ENCODE peak calls at places on chromosomes 11 and 22, in nine cellular contexts. One of them, this sample, is unnamed. For H3K36me3 and H3K27me3, the result is how much of the 10 kb centered on the place peaks cover.

GRCh38 chr22:44382461-44383038 is 69.8 kb upstream of the SHISAL1 start:
- DNase-seq in ascending aorta: no peak
- DNase-seq in H1: no peak
- DNase-seq in brain microvascular endothelial cell: no peak
- DNase-seq in CD4-positive, CD25-positive, alpha-beta regulatory T cell: no peak
- DNase-seq in GM23248: no peak
- DNase-seq in HAP-1: no peak
- DNase-seq in endodermal cell: peak
- DNase-seq in spleen: peak
- DNase-seq in this sample: no peak

GRCh38 chr11:35491231-35491871 is 34.1 kb downstream of the PAMR1 start:
- DNase-seq in H1: no peak
- DNase-seq in HAP-1: no peak
- DNase-seq in CD4-positive, CD25-positive, alpha-beta regulatory T cell: no peak
- DNase-seq in GM23248: peak
- DNase-seq in ascending aorta: no peak
- DNase-seq in brain microvascular endothelial cell: peak
- DNase-seq in spleen: no peak
- DNase-seq in endodermal cell: no peak
- DNase-seq in this sample: peak

GRCh38 chr22:42872821-42873220 is 15.7 kb upstream of the ARFGAP3 start:
- DNase-seq in brain microvascular endothelial cell: no peak
- DNase-seq in ascending aorta: no peak
- DNase-seq in spleen: no peak
- DNase-seq in CD4-positive, CD25-positive, alpha-beta regulatory T cell: no peak
- DNase-seq in endodermal cell: no peak
- DNase-seq in H1: no peak
- DNase-seq in GM23248: no peak
- DNase-seq in HAP-1: no peak
- DNase-seq in this sample: no peak

GRCh38 chr11:68839953-68840641 is 1.6 kb downstream of the CPT1A start:
- DNase-seq in HAP-1: peak
- DNase-seq in ascending aorta: no peak
- DNase-seq in CD4-positive, CD25-positive, alpha-beta regulatory T cell: peak
- DNase-seq in endodermal cell: peak
- DNase-seq in GM23248: peak
- DNase-seq in H1: no peak
- DNase-seq in brain microvascular endothelial cell: no peak
- DNase-seq in spleen: no peak
- DNase-seq in this sample: peak

GRCh38 chr11:106463154-106463553 is 385.7 kb downstream of the AASDHPPT start:
- DNase-seq in brain microvascular endothelial cell: no peak
- DNase-seq in ascending aorta: no peak
- DNase-seq in HAP-1: no peak
- DNase-seq in GM23248: no peak
- DNase-seq in H1: no peak
- DNase-seq in spleen: no peak
- DNase-seq in endodermal cell: no peak
- DNase-seq in CD4-positive, CD25-positive, alpha-beta regulatory T cell: no peak
- DNase-seq in this sample: no peak

GRCh38 chr22:11629661-11630385 is 3898.2 kb upstream of the OR11H1 start:
- DNase-seq in HAP-1: no peak
- DNase-seq in CD4-positive, CD25-positive, alpha-beta regulatory T cell: no peak
- DNase-seq in ascending aorta: no peak
- DNase-seq in H1: no peak
- DNase-seq in endodermal cell: no peak
- DNase-seq in GM23248: no peak
- DNase-seq in brain microvascular endothelial cell: no peak
- DNase-seq in spleen: peak
- DNase-seq in this sample: no peak

GRCh38 chr22:28855355-28856094 is 27.8 kb upstream of the ZNRF3 start:
- DNase-seq in spleen: no peak
- DNase-seq in H1: no peak
- DNase-seq in brain microvascular endothelial cell: peak
- DNase-seq in GM23248: peak
- DNase-seq in HAP-1: peak
- DNase-seq in CD4-positive, CD25-positive, alpha-beta regulatory T cell: peak
- DNase-seq in ascending aorta: peak
- DNase-seq in endodermal cell: peak
- DNase-seq in this sample: peak

GRCh38 chr11:69361466-69361865 is 67.5 kb downstream of the MYEOV start:
- DNase-seq in spleen: no peak
- DNase-seq in ascending aorta: peak
- DNase-seq in endodermal cell: peak
- DNase-seq in CD4-positive, CD25-positive, alpha-beta regulatory T cell: no peak
- DNase-seq in brain microvascular endothelial cell: no peak
- DNase-seq in GM23248: no peak
- DNase-seq in HAP-1: no peak
- DNase-seq in H1: no peak
- DNase-seq in this sample: no peak

GRCh38 chr11:65992056-65992455 is 9.9 kb downstream of the EIF1AD start:
- DNase-seq in GM23248: no peak
- DNase-seq in HAP-1: no peak
- DNase-seq in spleen: no peak
- DNase-seq in H1: no peak
- DNase-seq in ascending aorta: no peak
- DNase-seq in brain microvascular endothelial cell: no peak
- DNase-seq in endodermal cell: no peak
- DNase-seq in CD4-positive, CD25-positive, alpha-beta regulatory T cell: no peak
- DNase-seq in this sample: no peak

GRCh38 chr22:38843716-38844660 is at the start of gene NPTXR:
- DNase-seq in GM23248: peak
- DNase-seq in H1: no peak
- DNase-seq in endodermal cell: peak
- DNase-seq in brain microvascular endothelial cell: no peak
- DNase-seq in CD4-positive, CD25-positive, alpha-beta regulatory T cell: peak
- DNase-seq in ascending aorta: peak
- DNase-seq in spleen: no peak
- DNase-seq in HAP-1: peak
- DNase-seq in this sample: peak

GRCh38 chr11:33444835-33445594 is 187.8 kb downstream of the HIPK3 start:
- DNase-seq in CD4-positive, CD25-positive, alpha-beta regulatory T cell: no peak
- DNase-seq in GM23248: peak
- DNase-seq in brain microvascular endothelial cell: peak
- DNase-seq in spleen: no peak
- DNase-seq in HAP-1: no peak
- DNase-seq in H1: no peak
- DNase-seq in ascending aorta: no peak
- DNase-seq in endodermal cell: no peak
- DNase-seq in this sample: no peak

GRCh38 chr11:67636962-67637361 is 2.6 kb downstream of the TBX10 start:
- DNase-seq in endodermal cell: no peak
- DNase-seq in spleen: no peak
- DNase-seq in CD4-positive, CD25-positive, alpha-beta regulatory T cell: no peak
- DNase-seq in GM23248: peak
- DNase-seq in H1: no peak
- DNase-seq in HAP-1: no peak
- DNase-seq in ascending aorta: no peak
- DNase-seq in brain microvascular endothelial cell: no peak
- DNase-seq in this sample: no peak

GRCh38 chr11:13668957-13669521 is 571 bp downstream of the FAR1 start:
- DNase-seq in GM23248: peak
- DNase-seq in spleen: peak
- DNase-seq in CD4-positive, CD25-positive, alpha-beta regulatory T cell: peak
- DNase-seq in endodermal cell: peak
- DNase-seq in H1: no peak
- DNase-seq in brain microvascular endothelial cell: no peak
- DNase-seq in ascending aorta: peak
- DNase-seq in HAP-1: peak
- DNase-seq in this sample: peak

GRCh38 chr11:127350476-127350875 is 349.9 kb upstream of the KIRREL3 start:
- DNase-seq in brain microvascular endothelial cell: no peak
- DNase-seq in GM23248: no peak
- DNase-seq in ascending aorta: no peak
- DNase-seq in CD4-positive, CD25-positive, alpha-beta regulatory T cell: no peak
- DNase-seq in endodermal cell: no peak
- DNase-seq in HAP-1: no peak
- DNase-seq in spleen: no peak
- DNase-seq in H1: no peak
- DNase-seq in this sample: no peak

GRCh38 chr22:28029201-28029948 is 110.3 kb upstream of the PITPNB start:
- DNase-seq in HAP-1: no peak
- DNase-seq in spleen: peak
- DNase-seq in GM23248: peak
- DNase-seq in endodermal cell: peak
- DNase-seq in CD4-positive, CD25-positive, alpha-beta regulatory T cell: no peak
- DNase-seq in brain microvascular endothelial cell: peak
- DNase-seq in ascending aorta: peak
- DNase-seq in H1: no peak
- DNase-seq in this sample: no peak

DNA sequence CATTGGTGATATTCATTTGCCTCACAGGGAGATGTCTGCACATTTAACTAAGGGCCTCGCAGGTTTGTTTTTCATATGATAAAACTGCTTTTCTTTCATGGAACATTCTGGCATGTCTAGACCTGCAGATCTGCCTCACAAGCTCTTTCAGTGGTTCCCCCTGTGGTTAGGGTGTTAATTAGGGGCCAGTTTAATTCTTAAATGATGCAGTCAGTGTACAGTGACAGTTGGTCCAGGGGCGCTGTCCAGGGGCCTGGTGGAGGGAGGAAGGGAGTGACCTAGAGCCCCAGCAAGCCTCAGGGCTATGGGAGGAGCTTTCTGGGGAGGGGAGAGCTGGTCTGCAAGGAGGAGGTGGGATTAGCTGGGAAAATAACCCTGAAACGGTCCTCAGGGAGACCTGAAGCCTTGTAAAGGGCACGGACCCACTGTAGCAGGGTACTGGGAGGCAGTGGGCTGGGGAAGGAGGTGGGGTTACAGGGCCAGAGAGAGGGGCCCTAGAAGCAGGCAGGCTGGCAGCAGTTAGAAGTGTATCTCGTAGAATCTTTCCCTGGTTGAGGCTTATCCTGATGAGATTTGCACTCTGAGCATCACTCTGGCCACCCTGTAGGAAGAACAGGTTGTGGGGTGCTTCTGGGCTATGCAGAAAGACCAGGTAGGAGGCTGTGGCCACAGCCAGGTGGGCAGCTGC is 29.4 kb downstream of the FBLN1 start:
- DNase-seq in GM23248: no peak
- DNase-seq in brain microvascular endothelial cell: no peak
- DNase-seq in endodermal cell: no peak
- DNase-seq in HAP-1: peak
- DNase-seq in H1: no peak
- DNase-seq in CD4-positive, CD25-positive, alpha-beta regulatory T cell: no peak
- DNase-seq in ascending aorta: no peak
- DNase-seq in spleen: no peak
- DNase-seq in this sample: no peak
- H3K36me3 ChIP-seq in GM23248: under half
- H3K36me3 ChIP-seq in brain microvascular endothelial cell: under half
- H3K36me3 ChIP-seq in endodermal cell: half or more
- H3K36me3 ChIP-seq in HAP-1: half or more
- H3K36me3 ChIP-seq in H1: under half
- H3K36me3 ChIP-seq in CD4-positive, CD25-positive, alpha-beta regulatory T cell: under half
- H3K36me3 ChIP-seq in ascending aorta: under half
- H3K36me3 ChIP-seq in spleen: under half
- H3K36me3 ChIP-seq in this sample: under half

GRCh38 chr22:19066531-19067271 is 55.5 kb downstream of the DGCR2 start:
- DNase-seq in GM23248: peak
- DNase-seq in HAP-1: no peak
- DNase-seq in ascending aorta: no peak
- DNase-seq in H1: no peak
- DNase-seq in endodermal cell: no peak
- DNase-seq in spleen: peak
- DNase-seq in CD4-positive, CD25-positive, alpha-beta regulatory T cell: no peak
- DNase-seq in brain microvascular endothelial cell: peak
- DNase-seq in this sample: peak
- H3K27me3 ChIP-seq in GM23248: under half
- H3K27me3 ChIP-seq in HAP-1: under half
- H3K27me3 ChIP-seq in ascending aorta: under half
- H3K27me3 ChIP-seq in H1: under half
- H3K27me3 ChIP-seq in endodermal cell: under half
- H3K27me3 ChIP-seq in spleen: under half
- H3K27me3 ChIP-seq in CD4-positive, CD25-positive, alpha-beta regulatory T cell: under half
- H3K27me3 ChIP-seq in brain microvascular endothelial cell: under half
- H3K27me3 ChIP-seq in this sample: under half

GRCh38 chr11:10696797-10697620 is 3.5 kb upstream of the IRAG1 start:
- DNase-seq in ascending aorta: peak
- DNase-seq in CD4-positive, CD25-positive, alpha-beta regulatory T cell: no peak
- DNase-seq in spleen: no peak
- DNase-seq in endodermal cell: no peak
- DNase-seq in brain microvascular endothelial cell: no peak
- DNase-seq in H1: no peak
- DNase-seq in GM23248: peak
- DNase-seq in HAP-1: no peak
- DNase-seq in this sample: no peak

GRCh38 chr11:10693509-10694071 is at the start of gene IRAG1:
- DNase-seq in spleen: no peak
- DNase-seq in HAP-1: no peak
- DNase-seq in ascending aorta: peak
- DNase-seq in brain microvascular endothelial cell: peak
- DNase-seq in GM23248: peak
- DNase-seq in CD4-positive, CD25-positive, alpha-beta regulatory T cell: no peak
- DNase-seq in endodermal cell: no peak
- DNase-seq in H1: no peak
- DNase-seq in this sample: peak

GRCh38 chr11:10695821-10696220 is 2.3 kb upstream of the IRAG1 start:
- DNase-seq in spleen: no peak
- DNase-seq in HAP-1: no peak
- DNase-seq in CD4-positive, CD25-positive, alpha-beta regulatory T cell: no peak
- DNase-seq in brain microvascular endothelial cell: no peak
- DNase-seq in ascending aorta: no peak
- DNase-seq in H1: no peak
- DNase-seq in GM23248: peak
- DNase-seq in endodermal cell: no peak
- DNase-seq in this sample: no peak

GRCh38 chr11:10694481-10695239 is 1.1 kb upstream of the IRAG1 start:
- DNase-seq in CD4-positive, CD25-positive, alpha-beta regulatory T cell: no peak
- DNase-seq in HAP-1: no peak
- DNase-seq in spleen: no peak
- DNase-seq in endodermal cell: no peak
- DNase-seq in GM23248: peak
- DNase-seq in brain microvascular endothelial cell: peak
- DNase-seq in H1: no peak
- DNase-seq in ascending aorta: no peak
- DNase-seq in this sample: no peak

GRCh38 chr11:10692716-10693115 is 839 bp downstream of the IRAG1 start:
- DNase-seq in ascending aorta: no peak
- DNase-seq in GM23248: no peak
- DNase-seq in spleen: no peak
- DNase-seq in HAP-1: no peak
- DNase-seq in brain microvascular endothelial cell: no peak
- DNase-seq in H1: no peak
- DNase-seq in CD4-positive, CD25-positive, alpha-beta regulatory T cell: no peak
- DNase-seq in endodermal cell: no peak
- DNase-seq in this sample: no peak
- H3K4me3 ChIP-seq in ascending aorta: peak
- H3K4me3 ChIP-seq in GM23248: peak
- H3K4me3 ChIP-seq in spleen: no peak
- H3K4me3 ChIP-seq in HAP-1: no peak
- H3K4me3 ChIP-seq in brain microvascular endothelial cell: no peak
- H3K4me3 ChIP-seq in H1: no peak
- H3K4me3 ChIP-seq in CD4-positive, CD25-positive, alpha-beta regulatory T cell: no peak
- H3K4me3 ChIP-seq in endodermal cell: no peak
- H3K4me3 ChIP-seq in this sample: peak

GRCh38 chr11:129894281-129895125 is 875 bp downstream of the NFRKB start:
- DNase-seq in spleen: no peak
- DNase-seq in HAP-1: no peak
- DNase-seq in CD4-positive, CD25-positive, alpha-beta regulatory T cell: peak
- DNase-seq in GM23248: peak
- DNase-seq in endodermal cell: no peak
- DNase-seq in brain microvascular endothelial cell: no peak
- DNase-seq in H1: no peak
- DNase-seq in ascending aorta: no peak
- DNase-seq in this sample: no peak

GRCh38 chr11:129895126-129896041 is at the start of gene NFRKB:
- DNase-seq in spleen: peak
- DNase-seq in HAP-1: peak
- DNase-seq in CD4-positive, CD25-positive, alpha-beta regulatory T cell: peak
- DNase-seq in H1: peak
- DNase-seq in ascending aorta: peak
- DNase-seq in GM23248: peak
- DNase-seq in endodermal cell: peak
- DNase-seq in brain microvascular endothelial cell: peak
- DNase-seq in this sample: peak

GRCh38 chr11:129896062-129896461 is 684 bp upstream of the NFRKB start:
- DNase-seq in ascending aorta: no peak
- DNase-seq in brain microvascular endothelial cell: no peak
- DNase-seq in H1: no peak
- DNase-seq in endodermal cell: peak
- DNase-seq in CD4-positive, CD25-positive, alpha-beta regulatory T cell: no peak
- DNase-seq in HAP-1: no peak
- DNase-seq in GM23248: no peak
- DNase-seq in spleen: peak
- DNase-seq in this sample: no peak
- H3K36me3 ChIP-seq in ascending aorta: under half
- H3K36me3 ChIP-seq in brain microvascular endothelial cell: under half
- H3K36me3 ChIP-seq in H1: under half
- H3K36me3 ChIP-seq in endodermal cell: under half
- H3K36me3 ChIP-seq in CD4-positive, CD25-positive, alpha-beta regulatory T cell: under half
- H3K36me3 ChIP-seq in HAP-1: under half
- H3K36me3 ChIP-seq in GM23248: under half
- H3K36me3 ChIP-seq in spleen: under half
- H3K36me3 ChIP-seq in this sample: under half

This sample was measured in adipocyte.